ENCODE peak calls at places on chromosome 10, in five cellular contexts. F is stimulated activated CD4-positive, alpha-beta T cell treated with anti-CD3 and anti-CD28 coated beads, TNF-alpha, amount 100 ng/mL, for 1 hour; C is colonic mucosa; W is GM13976; K is Right ventricle myocardium superior. P is an unnamed sample.

GRCh38 chr10:84588426-84588825 is 260.0 kb downstream of the CCSER2 start:
- DNase-seq in F (no peak), W (no peak), C (no peak), K (no peak), P (no peak)

GRCh38 chr10:128539784-128540759 is 413.8 kb upstream of the MKI67 start:
- DNase-seq in C (no peak), W (no peak), K (peak; percentile 53), F (no peak), P (no peak)

GRCh38 chr10:103612462-103613365 is 119.2 kb downstream of the NEURL1 start:
- DNase-seq in K (no peak), W (no peak), F (no peak), C (no peak), P (peak; percentile 27)

GRCh38 chr10:100873081-100873824 is 39.5 kb upstream of the SLF2 start:
- DNase-seq in K (no peak), C (no peak), F (no peak), W (peak; percentile 16), P (no peak)

GRCh38 chr10:71946700-71947099 is 17.5 kb upstream of the CHST3 start:
- DNase-seq in C (no peak), W (no peak), K (no peak), F (no peak), P (peak; percentile 56)

GRCh38 chr10:109956454-109957091 is 33.3 kb upstream of the XPNPEP1 start:
- DNase-seq in C (no peak), F (no peak), W (peak; percentile 59), K (no peak), P (peak; percentile 4)

GRCh38 chr10:61949687-61950086 is 48.2 kb downstream of the ARID5B start:
- DNase-seq in C (no peak), F (no peak), W (no peak), K (no peak), P (no peak)

GRCh38 chr10:30219977-30220751 is 128.9 kb downstream of the MTPAP start:
- DNase-seq in F (no peak), K (no peak), C (no peak), W (no peak), P (peak; percentile 2)

GRCh38 chr10:71735709-71736569 is 16.4 kb upstream of the C10orf105 start:
- DNase-seq in W (no peak), K (peak; percentile 46), F (peak; percentile 41), C (no peak), P (no peak)

GRCh38 chr10:49595003-49595712 is 15.0 kb upstream of the SLC18A3 start:
- DNase-seq in F (no peak), W (no peak), C (peak; percentile 10), K (no peak), P (no peak)

GRCh38 chr10:87177-88080 is 38.3 kb upstream of the TUBB8 start:
- DNase-seq in C (no peak), F (no peak), K (no peak), W (no peak), P (no peak)

GRCh38 chr10:13100349-13101294 is 659 bp downstream of the OPTN start:
- DNase-seq in W (peak; percentile 49), C (peak; percentile 60), K (peak; percentile 51), F (no peak), P (no peak)

GRCh38 chr10:102643346-102644065 is 773 bp upstream of the TRIM8 start:
- DNase-seq in W (peak; percentile 55), K (peak; percentile 83), F (no peak), C (peak; percentile 63), P (peak; percentile 77)

GRCh38 chr10:104277785-104278184 is 8.8 kb downstream of the GSTO2 start:
- DNase-seq in F (no peak), K (no peak), W (no peak), C (peak; percentile 71), P (no peak)

GRCh38 chr10:11225935-11226334 is 208.3 kb downstream of the CELF2 start:
- DNase-seq in K (peak; percentile 62), F (no peak), W (no peak), C (peak; percentile 49), P (no peak)

GRCh38 chr10:121165276-121165675 is 314.1 kb downstream of the WDR11 start:
- DNase-seq in F (no peak), K (no peak), C (no peak), W (no peak), P (no peak)

GRCh38 chr10:28300027-28300426 is 2.8 kb downstream of the MPP7 start:
- DNase-seq in K (no peak), C (no peak), W (no peak), F (no peak), P (no peak)

GRCh38 chr10:8499312-8499711 is 444.8 kb downstream of the GATA3 start:
- DNase-seq in W (no peak), C (no peak), F (no peak), K (no peak), P (no peak)

GRCh38 chr10:62330213-62330612 is 44.0 kb upstream of the ZNF365 start:
- DNase-seq in K (no peak), C (no peak), F (no peak), W (no peak), P (no peak)